ENCODE peak calls at places on chromosomes 3 and 15, in six cellular contexts. L, X, U, Z, Y and R are unnamed samples. For H3K79me1, the result is how much of the 10 kb centered on the place peaks cover.

GRCh38 chr3:57446318-57446841 is 97.8 kb downstream of the DNAH12 start:
- DNase-seq in L (no peak), X (no peak), U (no peak), Z (no peak), Y (no peak), R (no peak)

GRCh38 chr3:189990826-189991225 is 129.9 kb downstream of the P3H2 start:
- DNase-seq in L (no peak), X (no peak), U (no peak), Z (no peak), Y (no peak), R (no peak)

GRCh38 chr15:38189651-38190280 is 62.9 kb upstream of the SPRED1 start:
- DNase-seq in L (no peak), X (no peak), U (no peak), Z (no peak), Y (peak), R (no peak)

GRCh38 chr3:194985031-194985578 is 285.9 kb downstream of the XXYLT1 start:
- DNase-seq in L (peak), X (peak), U (peak), Z (peak), Y (peak), R (peak)

GRCh38 chr15:61605343-61605742 is 376.2 kb upstream of the RORA start:
- DNase-seq in L (no peak), X (no peak), U (no peak), Z (no peak), Y (no peak), R (no peak)

GRCh38 chr3:48678056-48678455 is 7.7 kb downstream of the NCKIPSD start:
- DNase-seq in L (no peak), X (peak), U (peak), Z (no peak), Y (no peak), R (no peak)

GRCh38 chr3:71514621-71515020 is 68.9 kb downstream of the FOXP1 start:
- DNase-seq in L (no peak), X (peak), U (no peak), Z (no peak), Y (peak), R (no peak)

GRCh38 chr3:133962879-133963278 is 66.8 kb downstream of the SLCO2A1 start:
- DNase-seq in L (no peak), X (peak), U (no peak), Z (no peak), Y (peak), R (no peak)

GRCh38 chr15:74320358-74321247 is 46.8 kb downstream of the CYP11A1 start:
- DNase-seq in L (no peak), X (peak), U (peak), Z (peak), Y (peak), R (peak)

DNA sequence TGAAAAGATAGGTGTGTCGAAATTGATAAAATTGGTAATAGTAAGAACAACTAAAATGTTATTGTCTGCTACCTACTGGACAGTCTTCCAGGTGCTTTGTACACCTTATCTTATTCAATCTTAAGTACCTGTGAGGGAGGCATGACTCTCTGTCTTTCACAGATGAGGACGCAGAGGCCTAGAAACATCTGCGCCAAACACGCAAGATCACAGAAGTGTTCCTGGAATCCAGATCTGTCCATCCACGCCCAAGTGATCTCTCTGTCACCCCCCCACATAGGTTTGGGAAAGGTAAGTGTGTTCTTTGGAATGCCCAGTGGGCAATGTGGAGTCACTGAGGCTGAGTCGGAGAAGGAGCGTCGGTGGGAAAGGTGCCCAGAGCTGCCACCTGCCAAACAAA is 34.4 kb upstream of the PTPRG start:
- DNase-seq in L (no peak), X (no peak), U (no peak), Z (no peak), Y (peak), R (no peak)
- H2AK5ac ChIP-seq in L (no peak), X (no peak), U (no peak), Z (no peak), Y (no peak), R (no peak)

DNA sequence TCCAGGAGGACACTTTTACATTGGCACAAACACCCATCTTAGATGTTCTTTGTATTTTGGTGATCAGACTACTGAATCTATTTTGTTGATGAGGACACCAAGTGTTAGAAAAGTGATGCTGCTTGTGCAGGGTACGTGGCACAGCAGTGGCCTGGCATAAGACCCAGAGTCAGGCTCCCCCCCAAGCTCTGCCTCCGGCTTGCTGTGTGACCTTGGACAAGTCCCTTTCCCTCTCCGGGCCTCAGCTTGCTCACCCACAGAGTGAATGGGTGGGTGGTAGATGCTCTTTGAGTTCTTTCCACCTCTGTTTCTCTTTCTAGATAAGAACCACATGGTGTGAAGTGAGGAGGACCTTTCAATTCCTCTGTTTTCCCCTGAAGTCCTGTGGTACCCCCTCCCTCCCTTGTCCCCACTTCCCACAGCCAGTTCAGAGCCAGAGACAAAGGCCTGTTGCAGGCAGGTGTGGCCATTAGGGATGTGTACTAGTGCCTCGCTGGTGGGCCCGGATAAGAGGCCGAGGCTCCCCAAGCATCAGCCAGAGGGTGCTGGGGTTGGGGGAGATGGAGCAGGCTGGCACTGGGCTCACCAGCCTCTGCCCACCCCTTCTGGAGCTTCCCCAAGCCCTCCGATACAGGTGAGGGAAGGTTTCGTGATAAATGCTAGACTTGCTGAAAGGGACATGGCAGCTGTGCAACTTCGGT is 43.6 kb downstream of the SMAD6 start:
- DNase-seq in L (no peak), X (no peak), U (no peak), Z (no peak), Y (no peak), R (no peak)
- H3K79me1 ChIP-seq in L (under half), X (half or more), U (under half), Z (under half), Y (under half), R (under half)

DNA sequence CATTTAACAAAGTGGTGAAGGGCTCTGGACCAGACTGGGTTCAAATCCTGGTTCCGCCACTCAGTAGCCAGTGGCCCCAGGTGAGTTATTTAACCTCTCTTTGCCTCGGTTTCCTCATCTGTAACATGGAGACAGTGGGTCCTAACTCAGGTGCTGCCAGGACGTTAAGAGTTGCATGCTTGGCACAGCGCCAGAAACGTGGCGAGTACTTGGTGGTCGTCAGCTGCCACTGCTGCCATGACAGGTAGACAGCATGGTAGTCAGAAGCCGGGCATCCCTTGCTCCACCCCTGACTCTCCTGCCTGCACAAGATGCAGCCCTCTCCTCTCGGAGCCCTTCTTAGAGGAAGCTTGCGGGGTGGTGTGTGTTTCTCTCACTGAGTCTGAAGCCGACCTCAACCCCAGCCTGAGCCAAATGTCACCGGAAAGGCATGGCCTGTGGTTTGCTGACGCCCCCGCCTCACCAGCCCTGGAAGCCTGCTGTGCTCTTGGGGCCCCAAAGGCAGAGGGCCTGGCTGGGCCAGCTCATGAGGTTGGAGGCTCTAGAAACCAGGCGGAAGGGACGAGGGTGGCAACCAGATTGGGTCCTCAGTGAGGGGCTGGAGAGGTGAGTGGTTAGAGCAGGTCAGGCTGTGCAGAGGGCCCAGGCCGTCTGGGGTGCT is 160.8 kb upstream of the TLE3 start:
- DNase-seq in L (no peak), X (no peak), U (no peak), Z (no peak), Y (no peak), R (no peak)
- H2AFZ ChIP-seq in L (peak), X (peak), U (no peak), Z (no peak), Y (no peak), R (no peak)

DNA sequence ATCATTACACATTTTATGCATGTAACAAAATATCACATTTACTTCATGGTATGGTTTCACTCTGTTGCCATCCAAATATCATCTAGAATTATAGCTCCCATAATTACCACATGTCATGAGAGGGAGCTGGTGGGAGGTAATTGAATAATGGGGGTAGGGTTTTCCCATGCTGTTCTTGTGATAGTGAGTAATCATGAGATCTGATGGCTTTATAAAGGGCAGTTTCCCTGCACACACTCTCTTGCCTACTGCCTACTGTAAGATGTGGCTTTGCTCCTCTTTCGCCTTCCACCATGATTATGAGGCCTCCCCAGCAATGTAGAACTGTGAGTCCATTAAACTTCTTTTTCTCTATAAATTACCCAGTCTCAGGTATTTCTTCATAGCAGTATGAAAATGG is 123.4 kb downstream of the SATB1 start:
- DNase-seq in L (no peak), X (no peak), U (no peak), Z (no peak), Y (no peak), R (no peak)
- H2AK5ac ChIP-seq in L (no peak), X (no peak), U (no peak), Z (no peak), Y (no peak), R (no peak)

GRCh38 chr15:68800875-68801274 is 19.8 kb downstream of the ANP32A start:
- DNase-seq in L (no peak), X (no peak), U (no peak), Z (no peak), Y (no peak), R (no peak)

GRCh38 chr15:68801572-68802148 is 19.0 kb downstream of the ANP32A start:
- DNase-seq in L (no peak), X (no peak), U (no peak), Z (no peak), Y (no peak), R (no peak)

GRCh38 chr15:68798695-68799094 is 22.0 kb downstream of the ANP32A start:
- DNase-seq in L (no peak), X (no peak), U (no peak), Z (no peak), Y (no peak), R (no peak)

GRCh38 chr15:68806220-68807105 is 14.2 kb downstream of the ANP32A start:
- DNase-seq in L (no peak), X (no peak), U (no peak), Z (peak), Y (no peak), R (no peak)

GRCh38 chr15:68802373-68802772 is 18.3 kb downstream of the ANP32A start:
- DNase-seq in L (no peak), X (no peak), U (no peak), Z (no peak), Y (no peak), R (no peak)
- H3K79me1 ChIP-seq in L (under half), X (half or more), U (under half), Z (under half), Y (under half), R (under half)